ENCODE peak calls at places on chromosomes 6 and 20, in six cellular contexts. C is CD4-positive, CD25-positive, alpha-beta regulatory T cell; G is adrenal gland; Q is psoas muscle; W is mammary epithelial cell; K is pancreas. S is an unnamed sample.

GRCh38 chr6:165647041-165647440 is 16.0 kb downstream of the PDE10A start:
- DNase-seq in C (no peak), G (no peak), Q (no peak), W (no peak), K (no peak), S (no peak)

GRCh38 chr6:2433686-2434085 is 188.3 kb upstream of the GMDS start:
- DNase-seq in C (no peak), G (no peak), Q (no peak), W (no peak), K (no peak), S (no peak)

GRCh38 chr6:127606131-127606562 is 29.2 kb downstream of the C6orf58 start:
- DNase-seq in C (no peak), G (no peak), Q (no peak), W (peak; percentile 31), K (no peak), S (no peak)

GRCh38 chr6:96836579-96837137 is 619 bp downstream of the GPR63 start:
- DNase-seq in C (no peak), G (no peak), Q (no peak), W (peak; percentile 24), K (no peak), S (no peak)

GRCh38 chr20:9392892-9393857 is 121.2 kb upstream of the LAMP5 start:
- DNase-seq in C (no peak), G (peak; percentile 51), Q (peak; percentile 54), W (peak; percentile 40), K (peak; percentile 34), S (peak; percentile 34)

GRCh38 chr20:17568972-17569471 is 853 bp upstream of the DSTN start:
- DNase-seq in C (no peak), G (peak; percentile 82), Q (peak; percentile 77), W (peak; percentile 96), K (peak; percentile 87), S (peak; percentile 81)

GRCh38 chr6:133895573-133896343 is 6.8 kb downstream of the TCF21 start:
- DNase-seq in C (no peak), G (no peak), Q (peak; percentile 40), W (no peak), K (peak; percentile 40), S (no peak)

GRCh38 chr6:157800420-157801237 is 22.4 kb upstream of the SNX9 start:
- DNase-seq in C (peak; percentile 71), G (no peak), Q (no peak), W (peak; percentile 68), K (no peak), S (no peak)

GRCh38 chr6:138804986-138805385 is 9.1 kb downstream of the ECT2L start:
- DNase-seq in C (no peak), G (no peak), Q (no peak), W (no peak), K (no peak), S (no peak)

GRCh38 chr20:3904224-3904623 is 15.0 kb downstream of the PANK2 start:
- DNase-seq in C (no peak), G (no peak), Q (no peak), W (no peak), K (no peak), S (no peak)

GRCh38 chr6:46513533-46513932 is 22.3 kb upstream of the RCAN2 start:
- DNase-seq in C (no peak), G (no peak), Q (no peak), W (no peak), K (no peak), S (no peak)

GRCh38 chr20:32539817-32540675 is 45.1 kb downstream of the NOL4L start:
- DNase-seq in C (peak; percentile 93), G (no peak), Q (no peak), W (no peak), K (peak; percentile 48), S (no peak)
- H3K4me3 ChIP-seq in C (peak overlapping the region; percentile 67), G (no peak overlapping the region), Q (no peak overlapping the region), W (no peak overlapping the region), K (no peak overlapping the region), S (no peak overlapping the region)

GRCh38 chr6:151900897-151901485 is 93.5 kb downstream of the ESR1 start:
- DNase-seq in C (no peak), G (no peak), Q (no peak), W (no peak), K (no peak), S (no peak)
- H3K27ac ChIP-seq in C (no peak overlapping the region), G (no peak overlapping the region), Q (no peak overlapping the region), W (no peak overlapping the region), K (no peak overlapping the region), S (no peak overlapping the region)

DNA sequence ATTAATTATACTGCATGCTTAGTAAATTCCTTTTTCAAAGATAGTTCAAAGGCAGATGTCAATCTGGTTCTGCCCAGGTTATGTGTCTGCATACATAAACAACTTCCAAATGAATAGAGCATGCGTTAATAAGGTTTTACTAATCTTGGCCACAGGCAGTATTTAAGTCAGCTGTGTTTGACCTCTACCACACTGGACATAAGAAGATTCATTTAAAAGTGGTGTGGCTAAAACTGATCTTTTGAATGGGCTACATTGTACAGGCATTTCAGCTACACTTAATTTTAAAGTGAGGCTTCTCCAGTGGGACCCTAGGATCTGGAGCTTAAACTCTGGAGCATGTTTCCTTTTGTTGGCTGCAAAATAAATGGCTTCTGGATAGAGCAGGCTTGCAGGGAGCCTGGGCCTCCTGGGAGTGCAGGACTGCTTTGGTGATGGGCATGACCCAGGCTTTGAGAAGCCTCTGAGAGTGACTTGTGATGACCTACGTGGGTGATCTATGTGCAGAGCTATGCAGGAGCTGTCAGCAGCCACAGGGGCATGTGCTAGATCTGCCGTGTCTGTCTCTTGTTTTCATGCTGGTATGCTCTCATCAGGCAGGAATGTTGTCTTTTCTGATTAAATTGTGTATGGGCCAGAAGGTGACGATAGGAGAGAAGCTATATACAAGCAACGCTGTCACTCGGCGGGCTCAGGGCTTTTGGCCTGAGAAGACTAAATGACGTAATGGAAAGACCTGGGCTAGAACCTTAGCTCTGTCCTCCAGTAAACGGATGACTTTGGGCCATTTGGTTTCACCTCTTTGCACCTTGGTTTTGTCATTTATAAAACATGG is 331.3 kb downstream of the QKI start:
- DNase-seq in C (no peak), G (no peak), Q (peak; percentile 31), W (peak; percentile 53), K (no peak), S (peak; percentile 54)
- H3K4me1 ChIP-seq in C (no peaks in the 10 kb centered on the region), G (no peaks in the 10 kb centered on the region), Q (peaks cover 16% of the 10 kb centered on the region), W (peaks cover 3% of the 10 kb centered on the region), K (no peaks in the 10 kb centered on the region), S (peaks cover 11% of the 10 kb centered on the region)

DNA sequence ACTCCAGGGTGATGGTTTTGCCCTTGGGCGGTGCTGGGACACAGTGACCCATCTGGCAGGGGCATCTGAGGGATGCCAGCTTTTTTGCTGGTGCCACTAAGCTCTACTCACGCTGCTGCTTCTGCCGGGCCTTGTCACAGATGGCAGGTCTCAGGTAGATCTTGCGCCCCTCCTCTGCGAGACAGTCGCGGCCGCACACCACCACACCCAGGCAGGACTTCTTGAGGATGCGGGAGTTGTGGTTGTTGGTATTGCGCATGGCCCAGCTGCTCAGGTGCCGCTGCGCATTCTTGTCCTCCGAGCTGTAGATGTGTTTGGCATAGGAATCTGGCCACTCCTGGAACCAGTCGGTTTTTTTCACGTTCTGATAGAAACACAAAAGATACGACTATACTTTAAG is 14.7 kb downstream of the GCM1 start:
- DNase-seq in C (no peak), G (no peak), Q (no peak), W (no peak), K (no peak), S (no peak)
- H3K4me3 ChIP-seq in C (no peak overlapping the region), G (no peak overlapping the region), Q (no peak overlapping the region), W (no peak overlapping the region), K (no peak overlapping the region), S (no peak overlapping the region)

GRCh38 chr6:5314191-5314865 is 53.0 kb downstream of the FARS2 start:
- DNase-seq in C (no peak), G (no peak), Q (no peak), W (no peak), K (no peak), S (no peak)

GRCh38 chr6:5318617-5319016 is 57.3 kb downstream of the FARS2 start:
- DNase-seq in C (no peak), G (no peak), Q (no peak), W (no peak), K (no peak), S (no peak)

GRCh38 chr6:5316946-5317345 is 55.6 kb downstream of the FARS2 start:
- DNase-seq in C (no peak), G (no peak), Q (no peak), W (no peak), K (no peak), S (no peak)

DNA sequence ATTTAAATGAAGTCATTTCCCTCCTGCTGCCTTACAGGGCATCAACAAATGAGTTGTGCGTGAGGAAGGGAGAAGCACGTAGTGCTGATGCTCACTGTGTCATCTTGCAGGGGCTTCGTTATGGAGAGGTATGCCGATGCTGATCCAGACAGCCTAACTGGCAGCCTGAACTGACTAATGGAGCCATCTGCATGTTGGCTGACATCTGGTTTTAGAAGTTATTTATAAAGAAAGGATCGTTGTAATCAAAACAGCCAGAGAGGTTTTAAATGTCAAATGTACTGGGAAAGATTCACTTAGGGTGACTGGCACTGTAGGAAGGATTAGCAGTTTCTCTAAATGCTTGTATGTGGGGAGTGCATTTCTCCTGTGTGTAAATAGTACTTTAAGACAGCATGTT is 54.6 kb downstream of the FARS2 start:
- DNase-seq in C (no peak), G (no peak), Q (no peak), W (no peak), K (no peak), S (peak; percentile 6)
- H3K27ac ChIP-seq in C (no peak overlapping the region), G (no peak overlapping the region), Q (peak overlapping the region; percentile 66), W (no peak overlapping the region), K (no peak overlapping the region), S (peak overlapping the region; percentile 10)

GRCh38 chr6:49555951-49556350 is 5.5 kb downstream of the C6orf141 start:
- DNase-seq in C (no peak), G (no peak), Q (no peak), W (no peak), K (no peak), S (no peak)
- H3K4me1 ChIP-seq in C (peaks cover 6% of the 10 kb centered on the region), G (peaks cover 8% of the 10 kb centered on the region), Q (no peaks in the 10 kb centered on the region), W (peaks cover 24% of the 10 kb centered on the region), K (peaks cover 8% of the 10 kb centered on the region), S (no peaks in the 10 kb centered on the region)

GRCh38 chr6:8085053-8085511 is 17.3 kb downstream of the EEF1E1 start:
- DNase-seq in C (no peak), G (peak; percentile 78), Q (peak; percentile 35), W (peak; percentile 93), K (no peak), S (peak; percentile 54)
- H3K4me3 ChIP-seq in C (no peak overlapping the region), G (no peak overlapping the region), Q (no peak overlapping the region), W (no peak overlapping the region), K (no peak overlapping the region), S (no peak overlapping the region)

S was measured in gastrocnemius medialis.